ENCODE peak calls at places on chromosomes 12 and 14, in eight cellular contexts. B is Right ventricle myocardium superior; A is A172; M is NCI-H774; K is CD4-positive, alpha-beta T cell; G is EL; E is cardiac fibroblast; L is NCI-H1417. V is an unnamed sample.

GRCh38 chr12:111842556-111843396 is 748 bp downstream of the MAPKAPK5 start:
- DNase-seq in B (no peak), A (no peak), M (no peak), K (no peak), G (peak), E (peak), L (peak), V (no peak)

GRCh38 chr14:50846171-50846880 is 15.4 kb upstream of the NIN start:
- DNase-seq in B (no peak), A (peak), M (no peak), K (no peak), G (peak), E (peak), L (no peak), V (no peak)

GRCh38 chr12:70321182-70321581 is 44.9 kb upstream of the KCNMB4 start:
- DNase-seq in B (no peak), A (no peak), M (no peak), K (no peak), G (no peak), E (no peak), L (no peak), V (no peak)

GRCh38 chr12:11718768-11719253 is 69.3 kb downstream of the ETV6 start:
- DNase-seq in B (no peak), A (peak), M (no peak), K (no peak), G (peak), E (peak), L (peak), V (no peak)

GRCh38 chr14:95523818-95524448 is 7.5 kb upstream of the SYNE3 start:
- DNase-seq in B (no peak), A (no peak), M (no peak), K (no peak), G (peak), E (peak), L (peak), V (peak)

GRCh38 chr12:24741216-24741615 is 207.7 kb downstream of the BCAT1 start:
- DNase-seq in B (no peak), A (no peak), M (no peak), K (no peak), G (no peak), E (no peak), L (no peak), V (no peak)

GRCh38 chr14:92039073-92039719 is 663 bp downstream of the TRIP11 start:
- DNase-seq in B (no peak), A (peak), M (no peak), K (no peak), G (peak), E (peak), L (peak), V (no peak)

GRCh38 chr14:49962616-49963015 is 69.7 kb downstream of the ARF6 start:
- DNase-seq in B (no peak), A (peak), M (no peak), K (no peak), G (no peak), E (no peak), L (no peak), V (peak)

GRCh38 chr12:61536117-61536516 is 724.1 kb upstream of the USP15 start:
- DNase-seq in B (no peak), A (no peak), M (no peak), K (no peak), G (no peak), E (no peak), L (no peak), V (no peak)

GRCh38 chr14:55052259-55052930 is 948 bp downstream of the MAPK1IP1L start:
- DNase-seq in B (no peak), A (no peak), M (no peak), K (no peak), G (peak), E (peak), L (no peak), V (no peak)

GRCh38 chr14:58749066-58749669 is 111.4 kb downstream of the DACT1 start:
- DNase-seq in B (no peak), A (peak), M (no peak), K (no peak), G (peak), E (peak), L (no peak), V (no peak)

GRCh38 chr12:28742791-28743190 is 406.3 kb upstream of the FAR2 start:
- DNase-seq in B (no peak), A (peak), M (no peak), K (no peak), G (peak), E (peak), L (no peak), V (no peak)

GRCh38 chr14:24224618-24225071 is 7.5 kb downstream of the NEDD8 start:
- DNase-seq in B (no peak), A (peak), M (no peak), K (no peak), G (peak), E (peak), L (no peak), V (no peak)

GRCh38 chr12:110349521-110350151 is 53.9 kb downstream of the ANAPC7 start:
- DNase-seq in B (no peak), A (no peak), M (no peak), K (peak), G (no peak), E (no peak), L (no peak), V (no peak)

GRCh38 chr12:24931666-24932405 is 17.1 kb downstream of the BCAT1 start:
- DNase-seq in B (peak), A (no peak), M (no peak), K (no peak), G (peak), E (peak), L (no peak), V (peak)

GRCh38 chr12:78392918-78393317 is 471.7 kb upstream of the SYT1 start:
- DNase-seq in B (no peak), A (peak), M (no peak), K (no peak), G (peak), E (peak), L (peak), V (peak)

GRCh38 chr12:81572411-81572810 is 186.7 kb downstream of the PPFIA2 start:
- DNase-seq in B (no peak), A (no peak), M (no peak), K (no peak), G (no peak), E (no peak), L (no peak), V (no peak)

GRCh38 chr14:43706901-43707300 is 800.2 kb downstream of the FSCB start:
- DNase-seq in B (no peak), A (peak), M (no peak), K (no peak), G (no peak), E (peak), L (no peak), V (no peak)

GRCh38 chr14:93023039-93023438 is 92.7 kb downstream of the ITPK1 start:
- DNase-seq in B (peak), A (no peak), M (no peak), K (no peak), G (peak), E (peak), L (peak), V (peak)

GRCh38 chr12:52082988-52083637 is 3.6 kb downstream of the SMIM41 start:
- DNase-seq in B (peak), A (peak), M (peak), K (peak), G (peak), E (peak), L (peak), V (peak)

GRCh38 chr12:77493769-77494168 is 336.9 kb upstream of the NAV3 start:
- DNase-seq in B (no peak), A (no peak), M (no peak), K (no peak), G (no peak), E (no peak), L (no peak), V (no peak)

GRCh38 chr12:55637467-55637866 is 775 bp downstream of the OR10P1 start:
- DNase-seq in B (no peak), A (no peak), M (no peak), K (no peak), G (no peak), E (no peak), L (no peak), V (no peak)

GRCh38 chr12:57216931-57217871 is 607 bp downstream of the NXPH4 start:
- DNase-seq in B (no peak), A (no peak), M (no peak), K (no peak), G (peak), E (no peak), L (peak), V (peak)

GRCh38 chr12:6606331-6607131 is 648 bp downstream of the CHD4 start:
- DNase-seq in B (peak), A (no peak), M (peak), K (peak), G (peak), E (peak), L (peak), V (peak)

GRCh38 chr14:67768219-67768618 is 48.2 kb downstream of the ZFYVE26 start:
- DNase-seq in B (no peak), A (no peak), M (no peak), K (no peak), G (no peak), E (no peak), L (no peak), V (no peak)

GRCh38 chr12:5567021-5567744 is 135.3 kb downstream of the NTF3 start:
- DNase-seq in B (peak), A (no peak), M (no peak), K (no peak), G (no peak), E (no peak), L (peak), V (no peak)

GRCh38 chr14:57822081-57822480 is 43.8 kb downstream of the SLC35F4 start:
- DNase-seq in B (no peak), A (no peak), M (no peak), K (no peak), G (no peak), E (no peak), L (peak), V (no peak)

GRCh38 chr12:67681145-67681778 is 32.7 kb downstream of the DYRK2 start:
- DNase-seq in B (no peak), A (peak), M (no peak), K (no peak), G (peak), E (peak), L (no peak), V (no peak)

GRCh38 chr14:95146079-95146771 is 11.1 kb downstream of the DICER1 start:
- DNase-seq in B (no peak), A (no peak), M (no peak), K (no peak), G (no peak), E (no peak), L (no peak), V (no peak)

GRCh38 chr12:91777268-91777997 is 368.2 kb downstream of the BTG1 start:
- DNase-seq in B (no peak), A (peak), M (no peak), K (no peak), G (peak), E (peak), L (no peak), V (no peak)

GRCh38 chr12:13379531-13379930 is 183.0 kb downstream of the EMP1 start:
- DNase-seq in B (no peak), A (no peak), M (no peak), K (no peak), G (no peak), E (no peak), L (no peak), V (no peak)

GRCh38 chr12:26736563-26737486 is 96.2 kb downstream of the ITPR2 start:
- DNase-seq in B (no peak), A (no peak), M (no peak), K (no peak), G (peak), E (peak), L (no peak), V (no peak)

GRCh38 chr12:51368640-51369517 is 22.3 kb downstream of the GALNT6 start:
- DNase-seq in B (peak), A (peak), M (peak), K (peak), G (peak), E (peak), L (peak), V (peak)

GRCh38 chr12:72075891-72076557 is 137.4 kb downstream of the TPH2 start:
- DNase-seq in B (peak), A (no peak), M (no peak), K (no peak), G (no peak), E (no peak), L (peak), V (no peak)

V was measured in OCI-LY7.